ENCODE peak calls at places on chromosomes 1 and 21, in seven cellular contexts. R is ovary, Z is sigmoid colon, E is breast epithelium, L is Peyer's patch, D is A549, K is endothelial cell of umbilical vein. S is an unnamed sample. For H3K4me1, the result is how much of the 10 kb centered on the place peaks cover.

GRCh38 chr1:5720936-5721335 is 271.3 kb downstream of the NPHP4 start:
- DNase-seq in R (no peak), Z (peak), E (no peak), L (no peak), D (no peak), K (no peak), S (no peak)

GRCh38 chr1:6909857-6910256 is 124.6 kb downstream of the CAMTA1 start:
- DNase-seq in R (no peak), Z (no peak), E (no peak), L (no peak), D (no peak), K (no peak), S (peak)

GRCh38 chr1:153939476-153939875 is 7.0 kb downstream of the DENND4B start:
- DNase-seq in R (peak), Z (no peak), E (no peak), L (no peak), D (no peak), K (no peak), S (no peak)

GRCh38 chr1:177802304-177802703 is 167.6 kb downstream of the SEC16B start:
- DNase-seq in R (no peak), Z (no peak), E (no peak), L (no peak), D (no peak), K (no peak), S (no peak)

GRCh38 chr1:197917813-197918646 is 858 bp downstream of the LHX9 start:
- DNase-seq in R (peak), Z (no peak), E (no peak), L (no peak), D (peak), K (peak), S (no peak)

GRCh38 chr1:29122987-29123870 is 474 bp downstream of the TMEM200B start:
- DNase-seq in R (peak), Z (peak), E (no peak), L (no peak), D (no peak), K (no peak), S (peak)

GRCh38 chr1:14300991-14301703 is 297.3 kb upstream of the KAZN start:
- DNase-seq in R (no peak), Z (peak), E (no peak), L (no peak), D (no peak), K (no peak), S (no peak)

GRCh38 chr1:30045304-30046090 is 677.9 kb downstream of the MATN1 start:
- DNase-seq in R (no peak), Z (no peak), E (no peak), L (no peak), D (no peak), K (no peak), S (no peak)

GRCh38 chr1:234315091-234315541 is 58.1 kb upstream of the COA6 start:
- DNase-seq in R (no peak), Z (no peak), E (no peak), L (no peak), D (no peak), K (peak), S (no peak)

GRCh38 chr1:29453502-29454240 is 217.3 kb downstream of the PTPRU start:
- DNase-seq in R (no peak), Z (no peak), E (no peak), L (no peak), D (peak), K (peak), S (no peak)

GRCh38 chr1:44036409-44037111 is 5.3 kb upstream of the SLC6A9 start:
- DNase-seq in R (no peak), Z (peak), E (peak), L (peak), D (peak), K (peak), S (peak)

GRCh38 chr1:183480971-183481431 is 8.7 kb downstream of the SMG7 start:
- DNase-seq in R (no peak), Z (no peak), E (no peak), L (no peak), D (no peak), K (peak), S (no peak)

GRCh38 chr1:14983277-14983676 is 170.3 kb upstream of the TMEM51 start:
- DNase-seq in R (no peak), Z (no peak), E (no peak), L (no peak), D (no peak), K (no peak), S (no peak)

GRCh38 chr1:152441756-152442155 is 27.7 kb upstream of the CRNN start:
- DNase-seq in R (no peak), Z (no peak), E (no peak), L (no peak), D (no peak), K (no peak), S (no peak)

GRCh38 chr1:196355206-196355786 is 252.9 kb downstream of the KCNT2 start:
- DNase-seq in R (no peak), Z (no peak), E (no peak), L (no peak), D (peak), K (peak), S (no peak)

GRCh38 chr1:10814954-10815862 is 18.8 kb upstream of the CASZ1 start:
- DNase-seq in R (no peak), Z (no peak), E (no peak), L (no peak), D (no peak), K (no peak), S (no peak)

GRCh38 chr1:196361112-196361714 is 247.0 kb downstream of the KCNT2 start:
- DNase-seq in R (no peak), Z (no peak), E (no peak), L (no peak), D (peak), K (no peak), S (no peak)

GRCh38 chr1:54186056-54186455 is 13.8 kb downstream of the CYB5RL start:
- DNase-seq in R (no peak), Z (no peak), E (no peak), L (no peak), D (no peak), K (no peak), S (no peak)

GRCh38 chr21:32320726-32321125 is 22.1 kb downstream of the MRAP start:
- DNase-seq in R (no peak), Z (no peak), E (no peak), L (no peak), D (no peak), K (no peak), S (no peak)

GRCh38 chr1:95084317-95085176 is 11.8 kb upstream of the ALG14 start:
- DNase-seq in R (no peak), Z (no peak), E (no peak), L (peak), D (peak), K (peak), S (no peak)

GRCh38 chr1:12275370-12275769 is 45.5 kb downstream of the VPS13D start:
- DNase-seq in R (peak), Z (no peak), E (no peak), L (peak), D (peak), K (peak), S (no peak)

GRCh38 chr21:38774152-38774551 is 31.6 kb upstream of the ETS2 start:
- DNase-seq in R (no peak), Z (no peak), E (no peak), L (no peak), D (no peak), K (peak), S (no peak)

GRCh38 chr1:115717541-115717940 is 51.0 kb downstream of the CASQ2 start:
- DNase-seq in R (peak), Z (peak), E (no peak), L (peak), D (peak), K (peak), S (peak)

GRCh38 chr1:52141513-52142219 is at the start of gene ZFYVE9:
- DNase-seq in R (peak), Z (peak), E (peak), L (peak), D (peak), K (peak), S (peak)

GRCh38 chr1:7290971-7291970 is 479.8 kb upstream of the VAMP3 start:
- DNase-seq in R (no peak), Z (no peak), E (no peak), L (no peak), D (no peak), K (no peak), S (no peak)

GRCh38 chr1:177355575-177355974 is 184.8 kb downstream of the BRINP2 start:
- DNase-seq in R (no peak), Z (no peak), E (no peak), L (no peak), D (peak), K (peak), S (peak)

GRCh38 chr1:237470712-237471310 is 419.9 kb downstream of the ZP4 start:
- DNase-seq in R (no peak), Z (no peak), E (no peak), L (no peak), D (peak), K (no peak), S (no peak)

GRCh38 chr1:9294440-9294773 is 1.7 kb downstream of the SPSB1 start:
- DNase-seq in R (no peak), Z (peak), E (no peak), L (no peak), D (peak), K (peak), S (peak)

DNA sequence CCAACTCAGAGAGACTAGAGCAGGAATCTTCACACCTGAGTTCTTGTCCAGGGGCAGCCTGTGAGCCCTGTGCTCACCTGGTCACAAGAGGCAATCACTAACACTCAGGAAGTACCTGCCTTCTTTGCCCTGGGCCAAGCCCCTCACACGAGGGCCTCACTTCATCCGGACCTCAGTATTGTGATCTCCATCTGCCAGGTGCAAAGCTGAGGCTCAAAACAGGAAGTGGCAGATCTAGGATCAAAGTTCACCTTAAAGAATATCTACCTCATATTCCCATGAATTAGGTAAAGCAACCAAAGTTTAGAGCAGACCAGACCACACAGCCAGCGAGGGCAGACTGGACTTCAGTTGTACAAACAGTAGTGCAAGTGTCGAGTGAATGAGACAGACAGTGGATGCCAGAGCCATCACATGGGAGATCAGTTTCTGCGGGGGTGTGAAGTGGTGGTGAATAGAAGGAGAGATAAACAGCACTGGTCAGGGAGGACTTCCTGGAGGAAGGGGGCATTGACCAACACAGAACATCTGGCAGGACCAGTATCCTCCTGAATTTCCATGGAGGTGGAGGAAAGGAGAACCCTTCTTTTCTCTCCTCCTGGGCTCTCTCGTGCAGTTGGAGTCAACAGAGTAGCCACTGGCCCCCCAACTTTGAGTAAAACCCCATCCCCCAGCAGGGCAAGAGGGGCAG is 116.6 kb upstream of the ZBTB40 start:
- DNase-seq in R (no peak), Z (no peak), E (no peak), L (no peak), D (no peak), K (no peak), S (no peak)
- H3K4me1 ChIP-seq in R (under half), Z (under half), E (under half), L (under half), D (under half), K (under half), S (under half)

GRCh38 chr1:167548059-167548932 is 5.3 kb downstream of the CREG1 start:
- DNase-seq in R (no peak), Z (no peak), E (no peak), L (no peak), D (peak), K (no peak), S (no peak)

GRCh38 chr1:167554028-167554779 is 642 bp upstream of the CREG1 start:
- DNase-seq in R (no peak), Z (no peak), E (no peak), L (no peak), D (no peak), K (no peak), S (no peak)

GRCh38 chr1:167546935-167547334 is 6.6 kb downstream of the CREG1 start:
- DNase-seq in R (no peak), Z (no peak), E (no peak), L (no peak), D (no peak), K (no peak), S (no peak)

GRCh38 chr1:167553136-167554027 is at the start of gene CREG1:
- DNase-seq in R (peak), Z (peak), E (peak), L (peak), D (peak), K (peak), S (peak)

DNA sequence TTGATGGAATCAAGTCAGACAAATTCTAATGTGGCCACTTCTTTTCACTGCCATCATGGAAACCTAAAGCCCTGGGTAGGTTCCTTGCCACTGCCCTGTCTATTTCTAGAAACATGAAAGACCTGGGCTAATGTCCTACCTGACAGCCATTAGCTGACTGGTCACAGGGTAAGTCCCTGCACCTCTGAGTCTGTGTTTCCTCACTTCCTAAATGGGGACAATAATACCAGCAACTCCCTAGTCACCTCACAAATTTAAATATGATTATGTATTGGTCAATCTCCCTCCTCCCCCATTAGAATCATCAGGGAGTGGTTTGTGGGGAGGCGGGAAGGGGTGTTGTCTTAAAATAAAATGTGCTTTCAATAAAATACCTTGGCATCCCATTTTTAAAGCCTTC is 2.2 kb downstream of the CREG1 start:
- DNase-seq in R (no peak), Z (no peak), E (no peak), L (no peak), D (no peak), K (no peak), S (no peak)
- TF ChIP-seq POLR2A in R (no peak), Z (no peak), E (no peak), L (no peak), D (no peak), K (no peak), S (no peak)

DNA sequence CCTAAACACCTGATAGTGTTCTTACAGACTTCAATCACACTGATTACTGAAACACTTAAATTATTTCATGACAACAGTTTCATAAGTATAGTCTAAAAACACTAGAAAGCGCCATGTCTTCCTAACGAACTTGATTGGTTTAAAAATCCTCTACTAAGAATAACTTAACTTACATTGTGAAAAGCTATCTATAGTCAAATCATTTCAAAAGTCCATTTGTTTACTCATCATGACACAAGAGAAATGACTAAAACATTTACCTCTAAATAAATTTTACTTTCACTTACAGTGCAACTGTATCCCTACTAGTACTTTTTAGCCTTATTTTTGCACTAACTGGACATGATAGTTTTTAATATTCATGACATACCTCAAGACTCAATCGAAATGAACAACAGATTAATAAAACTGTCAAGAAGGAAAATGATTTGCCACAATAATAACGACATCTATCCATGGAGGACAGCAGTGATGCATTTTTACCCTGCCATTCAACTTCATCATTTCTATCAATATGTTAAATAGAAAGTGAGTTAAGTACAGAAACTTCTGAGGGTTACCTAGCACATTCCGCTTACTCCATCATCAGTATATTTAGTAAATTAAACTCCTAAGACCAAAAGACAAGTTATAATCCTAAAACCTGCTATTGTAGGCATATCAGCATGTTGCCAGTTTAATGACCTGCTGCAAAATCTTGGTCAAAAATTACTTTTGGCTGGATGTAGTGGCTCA is 38.4 kb downstream of the AHCTF1 start:
- DNase-seq in R (no peak), Z (no peak), E (no peak), L (no peak), D (no peak), K (no peak), S (no peak)
- H3K4me1 ChIP-seq in R (under half), Z (under half), E (under half), L (under half), D (under half), K (under half), S (under half)

DNA sequence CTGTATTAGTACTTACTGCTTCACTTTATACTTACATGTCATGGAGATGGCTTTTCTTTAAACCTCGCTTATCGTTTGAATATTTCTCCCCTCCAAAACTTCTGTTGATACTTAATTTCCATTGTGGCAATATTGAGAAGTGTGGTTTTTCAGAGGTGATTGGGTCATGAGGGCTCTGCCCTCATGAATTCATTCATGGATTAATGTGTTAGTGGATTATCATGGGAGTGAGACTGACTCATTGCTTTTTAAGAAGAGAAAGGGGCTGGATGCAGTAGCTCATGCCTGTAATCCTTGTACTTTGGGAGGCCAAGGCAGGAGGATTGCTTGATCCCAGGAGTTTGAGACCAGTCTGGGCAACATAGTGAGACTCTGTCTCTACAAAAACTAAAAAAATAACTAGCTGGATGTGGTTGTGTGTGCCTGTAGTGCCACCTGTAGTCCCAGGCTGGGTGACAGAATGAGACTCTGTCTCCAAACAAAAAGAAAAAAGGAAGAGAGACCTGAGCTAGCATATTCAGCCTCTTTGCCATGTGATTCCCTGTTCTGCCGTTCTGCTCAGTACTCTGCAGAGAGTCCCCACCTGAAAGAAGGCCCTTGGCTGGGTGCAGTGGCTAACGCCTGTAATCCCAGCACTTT is 30.2 kb downstream of the RABGAP1L start:
- DNase-seq in R (no peak), Z (no peak), E (no peak), L (no peak), D (no peak), K (no peak), S (no peak)
- TF ChIP-seq POLR2A in R (no peak), Z (no peak), E (no peak), L (no peak), D (no peak), K (no peak), S (no peak)

DNA sequence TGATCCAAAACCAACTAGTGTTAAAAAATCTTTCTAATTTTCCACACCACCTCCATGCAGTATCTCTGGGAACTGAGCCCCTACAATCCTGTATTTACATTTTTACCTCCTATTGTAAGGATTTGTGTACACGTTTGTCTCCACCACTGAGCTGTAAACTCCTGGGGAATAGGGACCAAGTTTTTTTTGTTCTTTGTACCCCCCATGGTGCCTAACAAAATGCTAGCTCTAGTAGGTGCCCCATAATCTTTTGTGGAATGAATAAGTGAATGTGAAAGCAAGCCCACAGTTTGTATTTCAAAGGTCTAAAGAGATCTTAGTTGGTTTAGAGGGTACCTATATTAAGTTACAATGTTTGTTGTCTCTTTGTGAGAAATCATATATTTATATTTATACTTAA is 879 bp upstream of the WLS start:
- DNase-seq in R (no peak), Z (no peak), E (no peak), L (no peak), D (no peak), K (no peak), S (no peak)
- H3K4me1 ChIP-seq in R (under half), Z (under half), E (under half), L (under half), D (under half), K (under half), S (under half)